ENCODE peak calls at places on chromosomes 5 and 9, in four cellular contexts. Z, G, F and M are unnamed samples.
A peak's percentile ranks its signal among the peaks of the same experiment; 100 is the strongest.

GRCh38 chr5:134100283-134101011 is 14.0 kb upstream of the TCF7 start:
- DNase-seq in Z (no peak), G (no peak), F (no peak), M (no peak)

GRCh38 chr9:135074354-135075233 is 12.9 kb upstream of the OLFM1 start:
- DNase-seq in Z (no peak), G (no peak), F (no peak), M (no peak)

GRCh38 chr5:44868541-44868940 is 59.8 kb downstream of the MRPS30 start:
- DNase-seq in Z (no peak), G (no peak), F (no peak), M (no peak)

GRCh38 chr9:130199605-130200004 is 27.4 kb downstream of the NCS1 start:
- DNase-seq in Z (no peak), G (peak; percentile 8), F (no peak), M (peak; percentile 74)

GRCh38 chr5:74386571-74387334 is 253.8 kb downstream of the ENC1 start:
- DNase-seq in Z (peak; percentile 29), G (no peak), F (no peak), M (no peak)

GRCh38 chr5:84494453-84494852 is 109.8 kb upstream of the EDIL3 start:
- DNase-seq in Z (peak; percentile 38), G (no peak), F (no peak), M (no peak)

GRCh38 chr9:101586651-101587050 is 8.1 kb downstream of the PPP3R2 start:
- DNase-seq in Z (no peak), G (no peak), F (no peak), M (no peak)

GRCh38 chr5:128962211-128962610 is 3.1 kb upstream of the SLC27A6 start:
- DNase-seq in Z (no peak), G (no peak), F (no peak), M (no peak)

GRCh38 chr9:79257215-79257614 is 314.6 kb upstream of the TLE4 start:
- DNase-seq in Z (no peak), G (peak; percentile 55), F (no peak), M (no peak)

GRCh38 chr5:53642006-53642405 is 81.6 kb downstream of the NDUFS4 start:
- DNase-seq in Z (peak; percentile 37), G (no peak), F (no peak), M (no peak)

GRCh38 chr5:144139586-144139985 is 30.9 kb downstream of the YIPF5 start:
- DNase-seq in Z (no peak), G (no peak), F (no peak), M (no peak)

GRCh38 chr9:94511134-94511942 is 43.5 kb upstream of the PCAT7 start:
- DNase-seq in Z (no peak), G (no peak), F (no peak), M (no peak)

GRCh38 chr5:150302301-150303069 is at the start of gene ARSI:
- DNase-seq in Z (peak; percentile 56), G (no peak), F (peak; percentile 42), M (no peak)

GRCh38 chr9:16276866-16277265 is 593.6 kb downstream of the BNC2 start:
- DNase-seq in Z (no peak), G (no peak), F (no peak), M (no peak)

GRCh38 chr9:137294684-137295312 is 7.3 kb downstream of the NRARP start:
- DNase-seq in Z (peak; percentile 32), G (peak; percentile 16), F (peak; percentile 28), M (no peak)

GRCh38 chr9:137305060-137305787 is 3.2 kb upstream of the NRARP start:
- DNase-seq in Z (no peak), G (peak; percentile 57), F (peak; percentile 88), M (peak; percentile 60)

GRCh38 chr5:8884029-8884428 is 661.8 kb downstream of the SEMA5A start:
- DNase-seq in Z (peak; percentile 4), G (no peak), F (no peak), M (no peak)

GRCh38 chr5:146475190-146475801 is 28.2 kb downstream of the TCERG1 start:
- DNase-seq in Z (peak; percentile 7), G (no peak), F (no peak), M (no peak)

GRCh38 chr5:171984748-171985419 is 21.6 kb downstream of the FBXW11 start:
- DNase-seq in Z (peak; percentile 96), G (no peak), F (no peak), M (no peak)

GRCh38 chr5:146068136-146068717 is 37.1 kb downstream of the PLAC8L1 start:
- DNase-seq in Z (no peak), G (no peak), F (no peak), M (no peak)

GRCh38 chr5:16644301-16644889 is 27.6 kb upstream of the RETREG1 start:
- DNase-seq in Z (no peak), G (no peak), F (no peak), M (no peak)

GRCh38 chr5:35146386-35146785 is 83.9 kb downstream of the PRLR start:
- DNase-seq in Z (no peak), G (no peak), F (no peak), M (no peak)

GRCh38 chr5:11240293-11241190 is 479.5 kb upstream of the DAP start:
- DNase-seq in Z (no peak), G (no peak), F (no peak), M (no peak)

GRCh38 chr9:131854906-131855504 is 115.1 kb upstream of the RAPGEF1 start:
- DNase-seq in Z (no peak), G (no peak), F (no peak), M (no peak)